ENCODE peak calls at places on chromosomes 7 and 10, in four cellular contexts. E, P, U and V are unnamed samples. For H3K27me3, the result is how much of the 10 kb centered on the place peaks cover.

GRCh38 chr7:48182736-48183369 is 11.6 kb downstream of the ABCA13 start:
- DNase-seq in P (no peak), E (no peak), U (no peak), V (no peak)

GRCh38 chr10:48691812-48692528 is 7.3 kb downstream of the WDFY4 start:
- DNase-seq in U (no peak), E (no peak), P (peak), V (peak)

GRCh38 chr10:110395350-110396283 is 90.9 kb upstream of the SMNDC1 start:
- DNase-seq in P (no peak), U (peak), E (peak), V (no peak)

GRCh38 chr7:116501425-116502167 is 2.1 kb downstream of the CAV2 start:
- DNase-seq in E (peak), P (no peak), U (no peak), V (no peak)

GRCh38 chr10:16853201-16853600 is 36.0 kb upstream of the RSU1 start:
- DNase-seq in E (peak), U (no peak), P (no peak), V (no peak)

GRCh38 chr10:99913831-99914235 is 95.9 kb downstream of the DNMBP start:
- DNase-seq in E (no peak), P (peak), U (no peak), V (no peak)

GRCh38 chr10:21516270-21517131 is 9.0 kb downstream of the SKIDA1 start:
- DNase-seq in P (peak), E (peak), U (peak), V (no peak)

GRCh38 chr7:153401795-153402720 is 642.5 kb downstream of the ACTR3B start:
- DNase-seq in P (no peak), E (no peak), U (no peak), V (no peak)

GRCh38 chr7:1447551-1448244 is 11.6 kb downstream of the MICALL2 start:
- DNase-seq in E (no peak), P (no peak), U (no peak), V (no peak)

GRCh38 chr10:60376953-60377352 is 12.7 kb downstream of the ANK3 start:
- DNase-seq in U (no peak), P (no peak), E (no peak), V (no peak)

GRCh38 chr10:3248526-3249255 is 76.1 kb upstream of the PITRM1 start:
- DNase-seq in U (peak), E (peak), P (no peak), V (no peak)

GRCh38 chr10:29957887-29958330 is 101.5 kb downstream of the JCAD start:
- DNase-seq in E (no peak), P (no peak), U (peak), V (no peak)

GRCh38 chr7:45456747-45457146 is 117.4 kb upstream of the ADCY1 start:
- DNase-seq in U (no peak), P (no peak), E (no peak), V (no peak)

GRCh38 chr10:4270116-4270515 is 485.1 kb upstream of the KLF6 start:
- DNase-seq in E (no peak), U (no peak), P (no peak), V (peak)

GRCh38 chr10:64036306-64036930 is 515.2 kb downstream of the REEP3 start:
- DNase-seq in P (no peak), E (no peak), U (no peak), V (no peak)

GRCh38 chr7:110541962-110542361 is 549.0 kb upstream of the LRRN3 start:
- DNase-seq in P (no peak), E (no peak), U (no peak), V (no peak)

GRCh38 chr10:44933922-44934321 is 22.8 kb downstream of the TMEM72 start:
- DNase-seq in U (no peak), P (peak), E (no peak), V (no peak)

GRCh38 chr7:28041508-28042314 is 138.9 kb downstream of the JAZF1 start:
- DNase-seq in E (no peak), P (no peak), U (no peak), V (no peak)

GRCh38 chr10:131825150-131825907 is 75.5 kb upstream of the PPP2R2D start:
- DNase-seq in E (no peak), U (no peak), P (no peak), V (no peak)

GRCh38 chr7:63012633-63013183 is 985.9 kb upstream of the ZNF722 start:
- DNase-seq in P (no peak), E (peak), U (no peak), V (no peak)

GRCh38 chr10:69242844-69243212 is 22.7 kb downstream of the HKDC1 start:
- DNase-seq in E (no peak), P (no peak), U (no peak), V (no peak)

GRCh38 chr10:60916025-60916424 is 28.0 kb downstream of the RHOBTB1 start:
- DNase-seq in P (no peak), E (peak), U (no peak), V (no peak)

GRCh38 chr7:2095533-2095932 is 137.2 kb downstream of the MAD1L1 start:
- DNase-seq in P (no peak), U (no peak), E (no peak), V (no peak)

GRCh38 chr10:93773120-93773519 is 15.4 kb downstream of the LGI1 start:
- DNase-seq in E (no peak), P (no peak), U (no peak), V (no peak)

GRCh38 chr10:71632200-71632820 is 87.3 kb downstream of the C10orf105 start:
- DNase-seq in P (no peak), E (peak), U (no peak), V (no peak)

GRCh38 chr7:24334627-24335026 is 50.6 kb downstream of the NPY start:
- DNase-seq in U (no peak), P (no peak), E (no peak), V (no peak)

GRCh38 chr7:55272328-55272727 is 92.8 kb upstream of the LANCL2 start:
- DNase-seq in P (no peak), E (no peak), U (no peak), V (no peak)

GRCh38 chr7:73353243-73353642 is 25.3 kb downstream of the FKBP6 start:
- DNase-seq in P (no peak), E (no peak), U (no peak), V (no peak)

GRCh38 chr7:118305686-118306085 is 81.2 kb downstream of the ANKRD7 start:
- DNase-seq in P (no peak), U (no peak), E (no peak), V (no peak)

GRCh38 chr10:84423729-84424128 is 95.3 kb downstream of the CCSER2 start:
- DNase-seq in E (no peak), U (no peak), P (no peak), V (no peak)
- H3K27ac ChIP-seq in E (no peak), U (no peak), P (no peak), V (peak)

GRCh38 chr7:155206286-155207020 is 91.2 kb upstream of the INSIG1 start:
- DNase-seq in E (peak), P (no peak), U (peak), V (no peak)
- TF ChIP-seq EP300 in E (peak), P (no peak), U (no peak), V (no peak)

DNA sequence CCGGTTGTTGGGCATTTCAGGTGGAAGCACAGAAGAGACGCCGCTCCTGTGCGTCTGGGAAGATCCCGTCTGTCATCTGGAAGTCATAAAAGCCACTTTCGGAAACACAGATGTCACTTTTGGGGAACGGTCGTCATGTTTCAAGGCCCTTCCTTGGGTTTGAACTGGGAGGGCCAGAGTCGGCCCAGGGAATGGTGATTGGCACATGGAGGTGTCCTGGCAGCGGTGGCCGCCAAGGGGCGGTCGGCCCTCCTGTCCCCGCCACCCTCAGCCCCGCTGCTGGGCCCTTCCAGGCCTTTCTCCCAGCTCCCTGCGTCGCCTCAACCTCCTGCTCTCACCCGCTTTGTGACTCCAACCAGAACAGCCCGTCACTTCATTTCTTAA is 115.2 kb upstream of the SFMBT2 start:
- DNase-seq in P (no peak), U (no peak), E (no peak), V (no peak)
- H3K27me3 ChIP-seq in P (under half), U (under half), E (under half), V (under half)

DNA sequence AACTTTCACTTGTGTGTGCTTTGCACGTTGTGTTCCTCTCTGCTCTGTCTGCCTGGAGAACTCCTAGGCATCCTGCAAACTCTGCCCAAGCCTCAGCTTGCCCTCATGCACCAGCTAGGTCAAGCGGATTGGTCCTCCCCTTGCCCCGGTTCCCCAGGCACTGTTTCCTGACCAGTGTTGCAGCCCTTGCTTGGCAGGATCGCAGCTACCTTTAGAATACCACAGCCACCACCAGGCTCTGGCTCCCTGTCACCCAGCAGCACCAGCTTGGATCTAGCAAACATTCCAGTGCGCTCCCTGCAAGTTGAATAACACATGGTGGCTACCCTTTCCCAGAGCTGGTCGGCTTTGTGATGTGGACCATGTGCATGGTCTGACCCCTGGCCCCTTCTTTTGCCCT is 19.0 kb downstream of the ZMIZ1 start:
- DNase-seq in U (no peak), P (no peak), E (no peak), V (no peak)
- H3K27ac ChIP-seq in U (no peak), P (no peak), E (no peak), V (peak)

DNA sequence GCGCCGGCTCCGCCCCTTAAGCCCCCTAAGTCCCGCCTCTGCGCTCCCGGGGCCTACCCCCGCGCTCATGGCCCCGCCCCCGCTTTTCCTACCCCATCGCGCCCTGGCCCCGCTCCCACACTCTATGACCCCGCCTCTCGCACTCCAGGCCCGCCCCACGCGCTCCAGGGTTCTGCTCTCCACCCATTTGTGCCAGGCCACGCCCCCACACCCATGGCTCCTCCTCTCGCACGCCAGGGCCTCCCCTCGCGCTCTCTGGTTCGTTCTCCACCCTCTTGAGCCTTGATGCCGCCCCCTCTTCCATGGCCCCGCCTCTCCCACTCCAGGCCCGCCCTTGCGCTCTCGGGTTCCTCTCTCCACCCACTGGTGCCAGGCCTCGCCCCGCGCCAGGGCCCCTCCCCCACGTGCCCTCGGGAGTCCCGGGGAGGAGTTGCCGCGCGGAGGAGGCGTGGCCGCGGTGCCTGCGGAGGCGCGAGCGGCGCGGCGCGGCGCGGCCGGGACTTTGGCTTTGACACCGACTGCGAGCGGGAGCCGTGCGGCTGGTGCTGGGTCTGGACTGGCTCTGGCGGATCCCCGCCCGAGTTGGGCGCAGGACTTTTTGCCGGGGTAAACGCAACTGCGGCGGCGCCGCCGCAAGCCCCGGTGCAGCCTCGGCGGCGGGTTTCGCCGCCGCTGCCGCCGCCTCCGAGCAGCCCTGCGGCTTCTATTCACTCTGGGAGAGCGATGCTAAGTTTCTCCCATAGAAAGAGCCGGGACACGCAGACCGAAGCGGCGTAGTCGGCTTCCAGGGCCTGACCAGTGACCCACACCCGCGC is at the start of gene EEPD1:
- DNase-seq in P (peak), E (peak), U (peak), V (peak)
- TF ChIP-seq EP300 in P (no peak), E (no peak), U (no peak), V (no peak)

DNA sequence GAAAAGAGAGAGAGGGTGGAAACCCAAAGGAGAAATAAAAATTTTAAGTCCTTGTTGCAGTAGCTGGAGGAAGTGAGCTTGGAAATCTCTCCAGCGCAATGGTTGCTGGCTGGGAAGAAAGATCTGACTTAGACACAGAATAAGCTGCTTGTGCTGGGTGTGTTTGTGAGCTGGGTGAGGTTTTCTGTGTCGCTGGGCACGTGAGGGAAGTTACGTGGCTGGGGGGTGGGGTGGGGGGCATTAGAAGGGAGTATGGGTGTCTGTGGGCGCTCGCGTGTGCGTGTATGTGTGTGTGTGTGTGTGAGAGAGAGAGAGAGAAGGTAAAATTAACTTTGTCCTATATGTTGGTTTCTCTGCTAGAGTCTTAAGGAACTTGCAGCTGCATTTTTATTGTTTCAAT is 11.6 kb downstream of the TCF7L2 start:
- DNase-seq in U (no peak), P (no peak), E (no peak), V (no peak)
- H3K27me3 ChIP-seq in U (under half), P (under half), E (under half), V (under half)

GRCh38 chr10:126459032-126459831 is 71.0 kb upstream of the ADAM12 start:
- DNase-seq in P (peak), E (no peak), U (no peak), V (peak)

GRCh38 chr10:126463306-126463705 is 75.0 kb upstream of the ADAM12 start:
- DNase-seq in P (no peak), E (no peak), U (no peak), V (no peak)

GRCh38 chr10:126461289-126461688 is 73.0 kb upstream of the ADAM12 start:
- DNase-seq in P (no peak), U (no peak), E (no peak), V (no peak)

GRCh38 chr10:126458453-126458852 is 70.2 kb upstream of the ADAM12 start:
- DNase-seq in U (no peak), P (peak), E (no peak), V (peak)

GRCh38 chr10:126459878-126460481 is 71.7 kb upstream of the ADAM12 start:
- DNase-seq in U (no peak), P (no peak), E (no peak), V (peak)
- H3K27ac ChIP-seq in U (no peak), P (no peak), E (no peak), V (no peak)